ENCODE peak calls at places on chromosomes 2 and 18, in eight cellular contexts. G is fibroblast of the aortic adventitia, C is foreskin fibroblast, E is ovary, S is lower leg skin, X is astrocyte, O is choroid plexus epithelial cell, D is IMR-90. R is an unnamed sample.

GRCh38 chr2:181123798-181124217 is 143.4 kb downstream of the UBE2E3 start:
- DNase-seq in C (no peak), S (no peak), O (peak; percentile 75), G (no peak), E (no peak), X (peak; percentile 28), D (no peak), R (no peak)

GRCh38 chr2:233059797-233060499 is at the start of gene INPP5D:
- DNase-seq in E (no peak), C (no peak), G (no peak), X (no peak), S (no peak), O (no peak), D (no peak), R (no peak)

GRCh38 chr2:12155308-12156061 is 409.1 kb downstream of the LPIN1 start:
- DNase-seq in G (peak; percentile 93), O (peak; percentile 79), S (peak; percentile 60), X (peak; percentile 87), C (peak; percentile 82), D (peak; percentile 93), E (no peak), R (no peak)

GRCh38 chr2:240512666-240513535 is 44.9 kb downstream of the ANKMY1 start:
- DNase-seq in O (no peak), S (peak; percentile 9), C (no peak), G (no peak), E (no peak), X (no peak), D (no peak), R (no peak)

GRCh38 chr18:65057439-65058083 is 693.3 kb upstream of the CDH7 start:
- DNase-seq in D (no peak), X (no peak), E (no peak), G (no peak), S (no peak), C (no peak), O (no peak), R (no peak)

GRCh38 chr2:157107460-157107859 is 150.0 kb upstream of the GALNT5 start:
- DNase-seq in C (no peak), O (no peak), E (no peak), X (no peak), G (no peak), S (no peak), D (no peak), R (no peak)

GRCh38 chr2:135997380-135997779 is 12.0 kb upstream of the DARS1 start:
- DNase-seq in X (no peak), G (no peak), D (no peak), C (no peak), O (no peak), S (no peak), E (no peak), R (no peak)

GRCh38 chr2:101349893-101350662 is 37.2 kb downstream of the CREG2 start:
- DNase-seq in X (peak; percentile 50), D (peak; percentile 65), O (peak; percentile 83), C (peak; percentile 45), G (peak; percentile 64), S (no peak), E (no peak), R (no peak)

GRCh38 chr2:16311521-16312440 is 353.9 kb downstream of the CYRIA start:
- DNase-seq in S (no peak), O (no peak), G (no peak), X (no peak), C (no peak), E (no peak), D (no peak), R (no peak)

GRCh38 chr18:67545681-67546080 is 29.2 kb upstream of the DSEL start:
- DNase-seq in D (no peak), S (no peak), O (no peak), G (no peak), E (no peak), C (no peak), X (no peak), R (no peak)

GRCh38 chr2:234355052-234355720 is 141.7 kb downstream of the ARL4C start:
- DNase-seq in E (no peak), G (no peak), D (no peak), O (no peak), C (no peak), S (no peak), X (no peak), R (no peak)

GRCh38 chr18:54094474-54094873 is 130.0 kb downstream of the MBD2 start:
- DNase-seq in O (no peak), C (no peak), E (no peak), S (no peak), D (no peak), X (no peak), G (no peak), R (no peak)

GRCh38 chr18:67117804-67118203 is 398.7 kb downstream of the DSEL start:
- DNase-seq in E (no peak), D (no peak), C (peak; percentile 1), X (peak; percentile 19), O (peak; percentile 63), G (peak; percentile 7), S (no peak), R (peak; percentile 6)

GRCh38 chr2:66714651-66715050 is 279.7 kb downstream of the MEIS1 start:
- DNase-seq in X (peak; percentile 20), G (peak; percentile 13), E (no peak), C (no peak), D (peak; percentile 67), O (peak; percentile 35), S (no peak), R (no peak)

DNA sequence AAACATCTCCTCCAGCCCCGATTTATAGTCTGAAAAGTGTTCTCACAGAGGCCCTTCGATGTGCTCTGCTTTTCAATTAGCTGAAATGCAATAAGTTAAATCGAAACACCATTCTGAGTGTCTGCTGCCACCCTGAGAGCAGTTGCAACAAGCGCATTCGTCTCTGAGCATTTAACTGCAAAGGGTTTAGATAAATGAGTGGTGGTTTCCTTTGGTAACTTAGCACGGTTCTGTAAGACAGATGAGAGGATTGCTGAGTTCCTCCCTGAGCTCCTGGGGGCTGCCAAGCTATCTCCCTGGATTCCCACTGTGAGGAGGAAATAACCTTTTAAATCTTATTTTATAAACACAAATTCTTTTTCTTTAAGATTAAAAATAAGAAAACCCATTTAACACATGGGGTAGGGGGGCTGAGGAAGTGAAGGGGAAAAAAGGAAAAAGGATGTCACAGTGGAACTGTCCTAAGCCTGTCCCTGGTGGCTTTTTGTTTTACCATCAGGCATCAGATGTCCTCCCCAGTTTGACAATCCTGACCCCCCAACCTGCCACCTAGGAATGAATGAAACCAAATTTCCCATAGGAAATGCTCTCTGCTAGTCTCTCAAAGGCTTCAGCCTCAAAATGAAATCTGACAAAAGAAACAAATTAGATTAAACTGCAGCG is 56.4 kb upstream of the CREB1 start:
- DNase-seq in X (peak; percentile 78), E (peak; percentile 47), C (peak; percentile 76), O (peak; percentile 96), D (peak; percentile 88), S (peak; percentile 36), G (peak; percentile 92), R (peak; percentile 55)
- H3K4me3 ChIP-seq in X (peak overlapping the region; percentile 45), E (no peak overlapping the region), C (no peak overlapping the region), O (peak overlapping the region; percentile 20), D (peak overlapping the region; percentile 14), S (no peak overlapping the region), G (no peak overlapping the region), R (peak overlapping the region; percentile 43)

GRCh38 chr18:260547-260946 is 7.3 kb downstream of the THOC1 start:
- DNase-seq in E (no peak), C (no peak), S (no peak), D (no peak), G (no peak), X (no peak), O (no peak), R (no peak)
- TF ChIP-seq CTCF in E (no peak), C (no peak), S (no peak), D (no peak), G (no peak), X (no peak), O (no peak), R (no peak)

GRCh38 chr2:165795011-165795410 is 964 bp upstream of the GALNT3 start:
- DNase-seq in E (no peak), X (peak; percentile 30), O (peak; percentile 38), C (no peak), S (no peak), D (peak; percentile 16), G (peak; percentile 16), R (no peak)

GRCh38 chr2:165793779-165794519 is at the start of gene GALNT3:
- DNase-seq in X (no peak), E (peak; percentile 51), D (no peak), G (no peak), O (no peak), S (peak; percentile 73), C (no peak), R (no peak)

GRCh38 chr2:165794520-165794882 is 454 bp upstream of the GALNT3 start:
- DNase-seq in O (peak; percentile 55), X (peak; percentile 32), C (peak; percentile 38), E (no peak), D (peak; percentile 45), S (peak; percentile 29), G (peak; percentile 22), R (no peak)

GRCh38 chr2:165796819-165797530 is 2.9 kb upstream of the GALNT3 start:
- DNase-seq in X (no peak), G (no peak), S (no peak), O (no peak), E (no peak), C (no peak), D (no peak), R (no peak)

DNA sequence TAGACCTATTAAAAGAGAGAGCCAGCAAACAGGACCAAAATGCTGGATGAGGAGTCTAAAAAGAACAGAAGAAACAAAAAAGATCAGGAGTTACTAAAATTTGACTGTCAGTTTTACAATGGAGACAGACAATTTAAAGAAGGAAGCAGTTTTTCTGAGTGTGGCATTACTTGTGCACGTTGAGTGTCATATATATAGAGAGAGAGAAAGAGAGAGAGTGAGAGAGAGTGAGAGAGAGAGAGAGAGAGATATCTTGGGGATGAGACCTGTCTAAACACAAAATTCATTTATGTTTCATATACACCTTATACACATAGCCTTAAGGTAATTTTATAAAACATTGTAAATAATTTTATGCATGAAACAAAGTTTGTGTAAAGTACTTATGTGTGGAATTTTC is 2.1 kb upstream of the GALNT3 start:
- DNase-seq in G (no peak), C (no peak), E (no peak), X (no peak), S (no peak), D (no peak), O (no peak), R (no peak)
- H3K4me3 ChIP-seq in G (no peak overlapping the region), C (no peak overlapping the region), E (no peak overlapping the region), X (no peak overlapping the region), S (no peak overlapping the region), D (no peak overlapping the region), O (no peak overlapping the region), R (no peak overlapping the region)

DNA sequence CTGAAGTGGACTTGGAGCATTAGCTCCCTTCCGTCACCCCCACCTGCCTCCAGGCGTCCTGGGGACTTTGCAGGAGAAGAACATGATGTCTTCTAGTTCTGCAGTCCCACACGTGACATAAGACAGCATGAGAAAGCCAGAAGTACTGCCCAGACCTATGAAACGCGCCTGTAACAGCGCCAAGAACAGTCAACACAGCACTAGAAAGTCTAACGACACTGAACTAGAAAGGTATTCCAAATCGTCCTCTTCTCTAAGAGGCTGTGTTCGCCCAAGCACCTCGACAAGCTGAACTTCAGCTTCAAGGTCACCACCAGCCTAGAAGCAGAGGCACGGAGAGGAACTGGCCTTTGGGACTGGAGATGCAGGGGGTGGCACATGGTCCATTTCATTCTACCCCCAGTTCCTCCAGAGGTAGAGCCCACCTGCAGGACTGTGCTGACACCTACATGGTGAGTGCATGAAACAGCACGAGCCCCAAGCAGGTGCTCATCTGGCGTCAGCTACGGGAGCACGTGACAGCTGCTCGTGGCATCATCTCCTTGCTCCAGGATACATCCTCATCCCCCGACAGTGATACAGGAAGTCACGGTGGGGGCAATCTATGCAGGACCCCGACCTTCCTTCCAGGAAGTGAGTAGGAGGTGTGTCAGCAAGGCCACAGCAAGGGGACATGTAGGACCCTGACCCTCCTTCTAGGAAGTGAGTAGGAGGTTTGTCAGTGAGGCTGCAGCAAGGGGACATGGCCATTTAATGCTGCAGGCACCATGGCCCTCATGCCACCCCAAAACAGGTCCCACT is 3.7 kb downstream of the HDAC4 start:
- DNase-seq in E (no peak), G (no peak), D (no peak), X (no peak), S (no peak), C (no peak), O (peak; percentile 13), R (no peak)
- TF ChIP-seq CTCF in E (no peak), G (no peak), D (no peak), X (no peak), S (no peak), C (no peak), O (peak; percentile 30), R (peak; percentile 47)